ENCODE peak calls at places on chromosomes 13 and 19, in six cellular contexts. S is Calu3, Q is B cell, D is ovary, J is bronchial epithelial cell, H is AG10803. C is an unnamed sample.

GRCh38 chr19:4737955-4738580 is 14.4 kb upstream of the DPP9 start:
- DNase-seq in S (no peak), Q (no peak), D (no peak), J (no peak), H (no peak), C (no peak)

GRCh38 chr19:30861896-30862295 is 487.3 kb downstream of the TSHZ3 start:
- DNase-seq in S (no peak), Q (no peak), D (no peak), J (no peak), H (no peak), C (no peak)

GRCh38 chr19:13195678-13196077 is 45.5 kb downstream of the IER2 start:
- DNase-seq in S (peak), Q (peak), D (no peak), J (no peak), H (no peak), C (peak)

GRCh38 chr13:32214073-32214472 is 101.1 kb downstream of the ZAR1L start:
- DNase-seq in S (no peak), Q (no peak), D (no peak), J (no peak), H (no peak), C (no peak)

GRCh38 chr19:3691372-3691716 is 8.9 kb downstream of the PIP5K1C start:
- DNase-seq in S (no peak), Q (no peak), D (no peak), J (no peak), H (no peak), C (no peak)

GRCh38 chr13:38483623-38484022 is 134.0 kb downstream of the UFM1 start:
- DNase-seq in S (no peak), Q (no peak), D (no peak), J (no peak), H (no peak), C (no peak)

GRCh38 chr13:27200413-27201066 is 28.9 kb upstream of the USP12 start:
- DNase-seq in S (no peak), Q (no peak), D (no peak), J (peak), H (no peak), C (no peak)

GRCh38 chr19:18346091-18346490 is 5.7 kb downstream of the PGPEP1 start:
- DNase-seq in S (no peak), Q (no peak), D (no peak), J (peak), H (no peak), C (no peak)

GRCh38 chr19:41403181-41403970 is 5.8 kb downstream of the BCKDHA start:
- DNase-seq in S (no peak), Q (no peak), D (no peak), J (no peak), H (no peak), C (no peak)

GRCh38 chr19:54449701-54450069 is 686 bp downstream of the LENG8 start:
- DNase-seq in S (no peak), Q (no peak), D (no peak), J (peak), H (no peak), C (no peak)

GRCh38 chr13:22964245-22964966 is 216.4 kb upstream of the SGCG start:
- DNase-seq in S (no peak), Q (no peak), D (no peak), J (no peak), H (no peak), C (no peak)

GRCh38 chr13:32048816-32049215 is 17.2 kb downstream of the FRY start:
- DNase-seq in S (no peak), Q (no peak), D (no peak), J (peak), H (no peak), C (no peak)

GRCh38 chr19:19775891-19776205 is 42.9 kb upstream of the ZNF14 start:
- DNase-seq in S (no peak), Q (no peak), D (no peak), J (no peak), H (no peak), C (no peak)

GRCh38 chr13:27820524-27821482 is 28.5 kb downstream of the GSX1 start:
- DNase-seq in S (no peak), Q (no peak), D (no peak), J (no peak), H (no peak), C (no peak)

GRCh38 chr19:55306712-55307111 is 18.4 kb downstream of the TMEM150B start:
- DNase-seq in S (no peak), Q (no peak), D (no peak), J (no peak), H (no peak), C (no peak)

GRCh38 chr13:107447591-107447990 is 767.7 kb downstream of the LIG4 start:
- DNase-seq in S (no peak), Q (no peak), D (no peak), J (no peak), H (no peak), C (no peak)

GRCh38 chr19:18117692-18118378 is 20.3 kb downstream of the MAST3 start:
- DNase-seq in S (peak), Q (peak), D (peak), J (peak), H (peak), C (peak)

GRCh38 chr13:47454986-47455385 is 546.1 kb downstream of the SUCLA2 start:
- DNase-seq in S (no peak), Q (no peak), D (no peak), J (no peak), H (peak), C (no peak)

GRCh38 chr19:40609561-40610395 is 8.6 kb downstream of the LTBP4 start:
- DNase-seq in S (peak), Q (peak), D (peak), J (peak), H (peak), C (peak)

GRCh38 chr13:24308068-24308445 is 1.3 kb upstream of the C1QTNF9 start:
- DNase-seq in S (no peak), Q (no peak), D (peak), J (no peak), H (no peak), C (no peak)

GRCh38 chr19:49017666-49018351 is 918 bp upstream of the LHB start:
- DNase-seq in S (peak), Q (peak), D (no peak), J (no peak), H (peak), C (peak)

GRCh38 chr13:32932376-32932775 is 83.8 kb upstream of the KL start:
- DNase-seq in S (no peak), Q (no peak), D (no peak), J (no peak), H (no peak), C (no peak)

GRCh38 chr19:56562766-56563165 is 4.5 kb upstream of the ZNF470 start:
- DNase-seq in S (no peak), Q (no peak), D (no peak), J (no peak), H (no peak), C (no peak)

GRCh38 chr19:54345938-54346386 is 7.0 kb upstream of the LILRA4 start:
- DNase-seq in S (no peak), Q (peak), D (no peak), J (no peak), H (no peak), C (no peak)

GRCh38 chr19:51407631-51408131 is 9.8 kb downstream of the SIGLEC10 start:
- DNase-seq in S (peak), Q (peak), D (no peak), J (peak), H (peak), C (no peak)

GRCh38 chr19:35756373-35757230 is at the start of gene HSPB6:
- DNase-seq in S (no peak), Q (no peak), D (peak), J (no peak), H (peak), C (no peak)

GRCh38 chr19:9847087-9847671 is 12.1 kb downstream of the PIN1 start:
- DNase-seq in S (peak), Q (no peak), D (peak), J (peak), H (peak), C (peak)

GRCh38 chr13:26508885-26509284 is 48.6 kb upstream of the WASF3 start:
- DNase-seq in S (no peak), Q (no peak), D (no peak), J (peak), H (peak), C (no peak)

GRCh38 chr13:36030670-36031331 is 100.4 kb downstream of the DCLK1 start:
- DNase-seq in S (no peak), Q (no peak), D (no peak), J (peak), H (peak), C (no peak)

GRCh38 chr13:34139660-34140059 is 321.7 kb downstream of the RFC3 start:
- DNase-seq in S (no peak), Q (no peak), D (no peak), J (no peak), H (no peak), C (no peak)

GRCh38 chr13:26896986-26897668 is 136.5 kb upstream of the GPR12 start:
- DNase-seq in S (no peak), Q (no peak), D (no peak), J (no peak), H (no peak), C (no peak)

GRCh38 chr13:49791214-49791752 is 1.2 kb downstream of the KPNA3 start:
- DNase-seq in S (no peak), Q (peak), D (no peak), J (peak), H (peak), C (peak)

GRCh38 chr13:46992383-46992952 is 95.6 kb upstream of the HTR2A start:
- DNase-seq in S (peak), Q (no peak), D (no peak), J (peak), H (peak), C (no peak)

DNA sequence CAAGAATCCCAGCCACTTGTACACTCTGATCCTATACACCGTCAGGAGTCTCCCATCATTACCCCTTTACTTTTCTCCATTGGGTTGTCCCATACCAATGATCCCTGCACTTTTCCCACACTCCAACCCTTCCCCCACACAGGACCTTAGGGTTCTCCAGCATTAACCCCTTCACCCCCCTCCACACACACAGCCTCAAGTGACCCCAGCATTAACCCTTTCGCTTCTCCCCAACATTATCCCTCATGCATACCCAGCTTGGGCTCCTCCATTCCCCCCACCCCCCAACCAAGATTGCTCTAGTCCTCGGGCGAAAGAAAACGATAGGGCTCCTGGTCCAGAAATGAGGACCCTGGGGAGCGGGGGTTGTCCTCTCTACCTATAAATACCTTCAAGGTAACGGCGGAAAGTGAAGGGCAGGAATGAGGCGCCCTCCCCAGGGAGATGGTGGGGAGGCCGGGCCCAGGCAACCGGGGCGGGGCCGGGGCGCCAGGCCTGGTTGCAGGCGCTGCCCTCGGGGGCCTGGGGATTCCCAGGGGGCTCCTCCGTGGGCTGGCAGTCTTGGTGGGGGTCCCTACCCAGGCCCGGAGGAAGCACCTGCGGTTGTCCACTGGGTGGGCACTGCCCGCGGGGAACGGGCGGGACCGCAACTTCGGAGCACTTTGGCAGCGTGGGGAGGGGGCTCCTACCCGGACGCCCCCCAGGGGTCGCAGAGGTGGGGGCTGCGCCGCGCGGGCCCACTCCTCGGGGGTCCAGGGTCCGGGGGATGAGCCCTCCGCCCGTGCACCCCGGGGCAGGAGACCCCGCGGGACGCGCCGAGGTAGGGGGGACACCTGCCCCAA is 757 bp downstream of the WIZ start:
- DNase-seq in S (no peak), Q (peak), D (peak), J (no peak), H (no peak), C (peak)
- TF ChIP-seq CTCF in S (no peak), Q (no peak), D (no peak), J (no peak), H (no peak), C (peak)

DNA sequence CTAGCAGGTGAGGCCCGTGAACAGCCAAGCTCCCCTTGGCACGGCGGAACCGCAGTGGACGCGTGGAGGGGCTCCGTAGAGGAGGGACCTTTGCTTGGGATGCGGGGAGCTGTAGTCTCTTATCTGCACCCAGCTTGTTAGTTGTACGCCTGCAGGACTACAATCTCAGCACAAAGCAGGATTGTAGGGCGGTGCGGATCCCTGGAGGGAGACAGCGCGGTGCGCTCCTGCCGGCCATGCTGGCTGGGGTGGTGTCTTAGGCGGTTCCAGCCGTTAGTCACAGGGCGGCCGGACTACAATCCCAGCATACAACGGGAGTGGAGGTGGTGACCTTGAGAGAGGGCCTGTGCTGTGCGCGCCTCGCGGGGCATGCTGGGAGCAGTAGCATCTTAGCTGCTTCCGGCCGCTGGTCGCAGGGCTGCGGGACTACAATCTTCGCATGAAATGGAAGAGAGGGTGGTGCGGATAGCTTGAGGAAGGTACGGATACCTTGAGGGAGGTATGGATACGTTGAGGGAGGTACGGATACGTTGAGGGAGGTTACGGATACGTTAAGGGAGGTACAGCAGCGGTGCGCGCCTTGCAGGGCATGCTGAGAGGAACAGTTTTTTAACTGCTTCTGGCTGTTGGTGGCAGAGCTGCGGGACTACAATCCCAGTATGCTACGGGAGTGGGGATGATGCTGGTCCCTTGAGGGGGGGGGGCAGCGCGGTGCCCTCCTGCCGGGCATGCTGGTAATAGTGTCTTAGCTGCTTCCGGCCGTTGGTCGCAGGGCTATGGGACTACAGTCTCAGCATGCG is 1419.1 kb downstream of the UQCRFS1 start:
- DNase-seq in S (peak), Q (peak), D (peak), J (peak), H (peak), C (peak)
- TF ChIP-seq CTCF in S (no peak), Q (no peak), D (no peak), J (no peak), H (no peak), C (no peak)

DNA sequence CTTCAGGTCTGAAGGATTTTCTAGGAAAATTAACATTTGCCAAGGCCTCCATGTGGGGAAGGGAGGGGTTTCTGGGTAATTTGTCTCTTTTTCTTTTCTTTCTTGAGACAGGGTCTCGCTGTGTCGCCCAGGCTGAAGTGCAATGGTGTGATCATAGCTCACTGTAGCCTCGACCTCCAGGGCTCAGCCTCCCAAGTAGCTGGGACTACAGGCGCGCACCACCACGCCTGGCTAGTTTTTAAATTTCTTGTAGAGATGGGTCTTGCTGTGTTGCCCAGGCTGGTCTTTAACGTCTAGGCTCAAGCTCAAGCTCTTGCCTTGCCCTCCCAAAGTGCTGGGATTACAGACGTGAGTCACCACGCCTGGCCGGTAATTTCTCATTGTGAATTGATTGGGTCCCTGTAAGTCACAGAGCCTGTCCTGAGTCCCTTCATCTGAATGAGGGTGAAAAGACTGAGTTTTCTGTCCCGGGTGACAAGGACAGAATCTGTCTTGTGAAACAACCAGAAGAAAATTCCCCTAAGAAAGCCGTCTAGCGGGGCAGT is 10.0 kb upstream of the SPC24 start:
- DNase-seq in S (no peak), Q (no peak), D (no peak), J (no peak), H (peak), C (no peak)
- TF ChIP-seq CTCF in S (no peak), Q (no peak), D (no peak), J (no peak), H (no peak), C (no peak)

DNA sequence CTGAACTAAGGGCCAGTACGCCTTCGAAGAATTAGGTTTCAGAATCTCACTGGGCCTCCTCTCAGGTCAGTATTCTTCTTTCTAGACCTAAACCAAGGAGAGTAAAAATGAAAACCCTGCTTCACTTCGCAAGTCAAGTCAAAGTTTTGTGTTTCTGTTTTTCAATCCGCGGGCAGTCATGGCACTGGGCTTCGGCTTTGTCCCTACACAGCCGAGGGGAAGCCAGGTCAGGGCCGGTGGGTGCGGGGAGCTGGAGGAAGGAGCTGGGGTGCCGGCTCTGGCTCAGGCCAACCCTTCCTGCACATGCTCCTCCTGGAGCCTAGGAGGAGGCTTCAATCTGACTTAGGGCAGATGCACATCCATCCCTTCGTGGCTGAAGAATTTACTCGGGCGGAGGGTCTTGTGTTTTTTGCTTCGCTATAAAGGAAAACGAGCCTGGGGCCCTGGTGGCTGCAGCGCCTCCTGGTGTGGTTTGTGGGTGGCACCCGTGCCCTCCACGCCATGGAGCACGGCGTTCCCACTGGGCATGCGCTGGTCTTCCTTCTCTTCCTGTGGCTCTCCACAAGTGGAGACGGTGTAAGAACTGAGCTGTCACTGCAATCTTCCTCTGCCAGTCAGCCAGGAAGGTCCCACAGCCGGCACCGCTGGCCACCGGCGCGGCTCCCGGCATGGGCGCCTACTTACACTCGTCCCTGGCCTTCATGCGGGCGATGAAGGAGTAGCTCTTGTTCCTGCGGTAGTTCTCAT is 22.5 kb downstream of the C19orf44 start:
- DNase-seq in S (no peak), Q (no peak), D (no peak), J (no peak), H (no peak), C (no peak)
- TF ChIP-seq CTCF in S (no peak), Q (no peak), D (no peak), J (peak), H (no peak), C (no peak)

GRCh38 chr13:77379508-77379907 is 52.6 kb upstream of the MYCBP2 start:
- DNase-seq in S (no peak), Q (no peak), D (no peak), J (no peak), H (no peak), C (no peak)
- TF ChIP-seq CTCF in S (no peak), Q (no peak), D (no peak), J (no peak), H (no peak), C (no peak)

DNA sequence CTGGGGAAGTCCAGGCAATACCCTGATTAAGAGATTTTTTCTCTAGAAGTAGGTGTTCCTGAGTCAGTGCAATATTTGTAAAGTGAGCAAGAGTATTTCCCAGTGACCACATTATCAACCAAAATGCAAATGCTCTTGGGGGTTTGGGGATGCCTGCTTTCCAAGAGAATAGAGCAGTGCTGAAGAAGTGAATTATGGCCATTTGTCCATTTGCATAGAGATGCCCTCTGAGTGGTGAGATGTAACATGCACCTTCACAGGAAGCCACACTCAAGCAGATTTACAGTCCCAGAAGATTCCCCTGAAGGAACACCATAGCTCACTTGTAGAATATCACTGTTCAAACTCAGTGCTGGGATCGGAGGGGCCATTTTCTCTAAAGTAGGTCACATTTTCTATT is 71.8 kb downstream of the TNFSF11 start:
- DNase-seq in S (no peak), Q (no peak), D (no peak), J (no peak), H (no peak), C (peak)
- TF ChIP-seq CTCF in S (no peak), Q (no peak), D (no peak), J (no peak), H (no peak), C (no peak)

DNA sequence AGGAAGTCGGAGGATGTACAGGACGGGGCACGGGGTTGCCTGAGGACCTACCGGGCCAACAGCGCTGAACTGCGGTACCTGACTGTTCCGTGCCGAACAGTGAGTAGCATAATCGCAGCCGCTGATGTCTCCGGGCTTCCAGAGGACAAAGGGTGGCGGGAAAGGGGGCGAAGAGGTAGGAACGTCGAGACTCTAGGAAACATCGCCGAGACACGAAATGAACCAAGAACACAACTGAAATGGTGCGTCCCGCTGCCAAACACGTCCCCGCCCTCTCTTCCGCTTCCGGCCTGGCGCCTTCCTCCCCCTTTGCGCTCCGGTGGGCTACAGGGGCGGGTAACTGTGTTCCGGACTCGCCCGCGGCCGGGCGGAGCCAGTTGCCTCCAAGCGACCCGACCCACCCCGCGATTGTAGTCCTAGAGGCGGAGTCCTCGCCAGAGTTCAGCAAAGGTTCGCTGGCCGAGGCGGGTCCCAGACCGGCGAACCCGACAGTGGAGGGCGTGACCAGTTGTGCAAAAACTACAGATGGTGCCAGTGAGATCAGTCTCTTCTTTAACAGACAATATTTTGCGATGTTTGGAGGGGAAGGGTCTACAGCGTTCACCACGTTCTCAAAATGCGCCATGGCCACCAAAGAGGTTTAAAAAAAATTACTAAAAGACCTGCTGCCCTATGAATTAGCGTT is at the start of gene MRPS31:
- DNase-seq in S (peak), Q (peak), D (peak), J (peak), H (peak), C (peak)
- TF ChIP-seq CTCF in S (no peak), Q (no peak), D (no peak), J (peak), H (no peak), C (no peak)